ENCODE peak calls at places on chromosomes 13 and 19, in seven cellular contexts. N, X, P, W, G, B and E are unnamed samples.

GRCh38 chr13:106533101-106533939 is 2.1 kb downstream of the EFNB2 start:
- DNase-seq in W (peak), B (peak), P (no peak), X (peak), N (no peak), G (peak), E (peak)

GRCh38 chr19:46944918-46945628 is 74.6 kb upstream of the NPAS1 start:
- DNase-seq in G (peak), P (no peak), W (peak), N (no peak), X (peak), B (peak), E (peak)

GRCh38 chr19:6501740-6502648 is at the start of gene TUBB4A:
- DNase-seq in W (no peak), X (no peak), B (no peak), G (no peak), N (no peak), P (no peak), E (no peak)

GRCh38 chr13:97133955-97134354 is 88.2 kb upstream of the MBNL2 start:
- DNase-seq in G (peak), N (no peak), B (no peak), X (no peak), P (no peak), W (no peak), E (no peak)

GRCh38 chr13:21948781-21949474 is 278.1 kb downstream of the FGF9 start:
- DNase-seq in G (no peak), P (no peak), X (no peak), W (no peak), B (no peak), N (no peak), E (no peak)

GRCh38 chr19:48724796-48725753 is 5.5 kb upstream of the MAMSTR start:
- DNase-seq in P (peak), W (peak), G (peak), N (peak), B (peak), X (peak), E (peak)

GRCh38 chr13:105090244-105090643 is 1445.2 kb downstream of the EFNB2 start:
- DNase-seq in P (no peak), B (no peak), N (no peak), G (no peak), W (peak), X (no peak), E (no peak)

GRCh38 chr13:96946709-96947311 is 47.5 kb downstream of the OXGR1 start:
- DNase-seq in B (no peak), G (no peak), P (no peak), N (no peak), X (no peak), W (no peak), E (no peak)

GRCh38 chr13:90640976-90641375 is 706.5 kb upstream of the MIR17HG start:
- DNase-seq in W (peak), B (no peak), N (no peak), P (no peak), G (no peak), X (peak), E (no peak)

GRCh38 chr13:47628666-47629065 is 372.4 kb downstream of the SUCLA2 start:
- DNase-seq in W (no peak), B (no peak), P (no peak), G (no peak), N (no peak), X (peak), E (no peak)

GRCh38 chr13:87676254-87677042 is 5.3 kb downstream of the SLITRK5 start:
- DNase-seq in N (no peak), W (no peak), X (no peak), P (no peak), G (no peak), B (no peak), E (no peak)

GRCh38 chr19:36547001-36547732 is 19.1 kb upstream of the ZNF260 start:
- DNase-seq in B (no peak), W (peak), N (no peak), P (no peak), G (no peak), X (no peak), E (no peak)

GRCh38 chr19:46824887-46825730 is 25.5 kb downstream of the AP2S1 start:
- DNase-seq in B (no peak), W (no peak), G (peak), X (peak), P (no peak), N (no peak), E (no peak)

GRCh38 chr19:53912653-53913052 is 3.6 kb downstream of the CACNG7 start:
- DNase-seq in P (no peak), W (no peak), N (no peak), X (no peak), B (no peak), G (no peak), E (no peak)

GRCh38 chr19:31181535-31181934 is 167.7 kb downstream of the TSHZ3 start:
- DNase-seq in B (no peak), N (no peak), P (no peak), G (no peak), W (no peak), X (no peak), E (no peak)

GRCh38 chr13:51814071-51814470 is 10.1 kb upstream of the DHRS12 start:
- DNase-seq in X (no peak), N (no peak), G (no peak), B (no peak), P (no peak), W (no peak), E (no peak)

GRCh38 chr13:51817717-51818116 is 13.8 kb upstream of the DHRS12 start:
- DNase-seq in W (no peak), B (no peak), P (no peak), X (no peak), G (no peak), N (no peak), E (no peak)

GRCh38 chr13:51815848-51816247 is 11.9 kb upstream of the DHRS12 start:
- DNase-seq in X (no peak), B (no peak), N (no peak), P (no peak), G (no peak), W (no peak), E (no peak)

GRCh38 chr13:51816604-51817254 is 12.8 kb upstream of the DHRS12 start:
- DNase-seq in G (no peak), W (no peak), P (peak), X (no peak), N (no peak), B (no peak), E (no peak)

DNA sequence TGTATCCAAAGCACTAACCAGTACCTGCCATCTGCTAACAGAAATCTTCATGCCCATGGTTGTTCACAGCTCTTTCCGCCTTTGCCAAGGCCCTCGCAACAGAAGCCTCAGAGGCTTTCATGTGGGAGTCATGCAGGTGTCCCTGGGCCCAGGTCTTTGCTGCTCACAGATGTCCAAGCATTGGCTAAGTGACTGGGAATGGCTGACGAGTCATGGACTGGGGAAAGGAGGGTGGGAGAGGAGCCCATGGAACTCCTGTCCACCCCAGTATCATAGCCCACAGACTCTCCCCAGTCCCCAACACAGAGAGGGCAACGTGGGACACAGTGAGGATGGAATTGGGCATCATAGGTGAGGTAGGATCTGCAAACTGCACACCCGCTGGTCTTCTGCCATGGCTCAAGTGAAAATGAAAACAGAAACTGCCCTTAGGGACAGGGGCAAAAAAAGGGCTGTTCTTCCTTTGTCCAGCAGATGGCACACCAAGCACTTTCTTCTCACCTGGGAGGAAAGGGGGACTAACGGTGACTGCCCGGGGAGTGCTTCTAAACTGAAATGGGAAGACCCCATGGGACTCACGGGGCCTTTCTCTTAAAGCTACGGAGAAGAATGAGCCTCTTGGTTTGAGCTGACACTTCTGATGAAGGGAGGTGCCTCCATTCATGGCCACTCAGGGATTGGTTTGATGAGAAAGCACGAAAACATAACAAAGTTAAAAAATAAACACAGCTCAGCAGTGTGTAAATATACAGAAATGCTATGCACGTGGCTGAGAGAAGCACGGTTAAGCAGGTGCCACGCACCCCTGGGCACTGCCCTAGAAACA is 11.1 kb upstream of the DHRS12 start:
- DNase-seq in P (peak), G (peak), X (peak), B (peak), N (no peak), W (peak), E (no peak)
- H3K4me3 ChIP-seq in P (peak), G (no peak), X (peak), B (no peak), N (peak), W (no peak), E (peak)

GRCh38 chr13:28531956-28532225 is 37.0 kb upstream of the FLT1 start:
- DNase-seq in X (no peak), B (no peak), P (no peak), W (no peak), N (no peak), G (no peak), E (no peak)

GRCh38 chr13:28531195-28531955 is 36.4 kb upstream of the FLT1 start:
- DNase-seq in P (no peak), G (peak), X (peak), B (no peak), N (no peak), W (peak), E (no peak)

GRCh38 chr13:28529836-28530235 is 34.9 kb upstream of the FLT1 start:
- DNase-seq in G (no peak), B (no peak), X (no peak), P (no peak), W (no peak), N (no peak), E (no peak)

GRCh38 chr13:28532226-28533048 is 37.5 kb upstream of the FLT1 start:
- DNase-seq in P (no peak), N (no peak), G (no peak), X (no peak), W (peak), B (no peak), E (no peak)

DNA sequence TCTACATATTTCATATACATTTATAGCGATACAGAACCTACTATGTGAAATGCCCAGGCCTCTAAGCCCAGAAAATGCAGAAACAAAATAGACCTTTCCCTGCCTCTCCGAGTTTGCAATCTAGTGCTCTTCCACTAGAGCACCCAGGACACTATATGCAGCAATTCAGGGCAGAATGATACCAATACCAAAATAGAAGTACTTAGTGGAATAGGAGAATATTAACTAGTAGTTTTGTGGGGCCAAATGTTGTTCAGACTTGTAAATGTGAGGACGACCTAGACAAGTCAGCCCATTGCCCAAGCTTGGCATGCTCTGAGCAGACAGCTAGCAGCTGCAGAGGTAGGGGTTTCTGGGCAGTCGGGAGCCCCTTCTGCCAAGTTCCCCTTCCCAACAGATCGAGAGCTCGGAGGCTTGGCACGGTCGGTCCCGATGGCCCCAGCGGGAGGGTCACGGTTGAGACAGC is 35.8 kb upstream of the FLT1 start:
- DNase-seq in W (peak), X (peak), G (no peak), P (no peak), N (no peak), B (no peak), E (no peak)
- H3K4me3 ChIP-seq in W (peak), X (peak), G (no peak), P (peak), N (peak), B (no peak), E (peak)

DNA sequence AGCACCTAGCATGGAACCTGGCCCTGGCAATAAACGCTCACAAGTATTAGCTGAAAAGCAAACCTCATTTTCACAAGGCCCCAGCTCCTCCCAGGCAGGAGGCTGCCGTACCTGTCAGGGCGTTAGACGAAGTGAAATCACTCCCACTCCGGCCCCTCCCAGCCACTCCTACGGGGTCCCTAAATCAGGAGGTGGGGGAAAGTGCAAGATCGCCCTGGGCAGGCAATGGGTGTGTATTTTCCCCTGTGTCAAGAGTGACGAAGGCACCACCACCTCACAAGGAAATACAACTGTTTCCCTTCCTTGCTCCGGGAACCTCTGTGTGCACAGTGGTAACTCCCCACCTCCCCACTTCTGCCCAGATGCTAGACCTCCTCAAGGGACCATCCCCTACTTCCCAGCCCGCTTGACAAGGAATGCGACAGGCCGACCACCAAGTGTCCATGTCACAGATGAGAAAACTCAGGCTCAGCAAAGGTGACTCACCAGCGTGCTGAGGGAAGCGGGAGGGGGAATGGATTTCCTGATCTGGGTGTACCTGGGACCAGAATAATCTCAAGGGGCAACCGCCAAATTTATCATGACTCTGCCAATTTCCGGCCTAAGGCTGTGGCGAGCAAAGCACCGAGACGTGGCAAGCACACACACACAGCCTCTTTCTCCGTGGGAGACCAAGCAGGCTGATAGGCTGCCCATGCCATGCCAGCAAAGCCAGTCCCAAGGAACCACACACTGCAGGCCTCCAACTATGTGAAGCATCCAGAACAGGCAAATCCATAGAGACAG is 7.3 kb downstream of the PPP6R1 start:
- DNase-seq in B (no peak), N (no peak), X (no peak), W (peak), P (no peak), G (no peak), E (no peak)
- H3K4me3 ChIP-seq in B (no peak), N (no peak), X (no peak), W (no peak), P (no peak), G (no peak), E (no peak)

DNA sequence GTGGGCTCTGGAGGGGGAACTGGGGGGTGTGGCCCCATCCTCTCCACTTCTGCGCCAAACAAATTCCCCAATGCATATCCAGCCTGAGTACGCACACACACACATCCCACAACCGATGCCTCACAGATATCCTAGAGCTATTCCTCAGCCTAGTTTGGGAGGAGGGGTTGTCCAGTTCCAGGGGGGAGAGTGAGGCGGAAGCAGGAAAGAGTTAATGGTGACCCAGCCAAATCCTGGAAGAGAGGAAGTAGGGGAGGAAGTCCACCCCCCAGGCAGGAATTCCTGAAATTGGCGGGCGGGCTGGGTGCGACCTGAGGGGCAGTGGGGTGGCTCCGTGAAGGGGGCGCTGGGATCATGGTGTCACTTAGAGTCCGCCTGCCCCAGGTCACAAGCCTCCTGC is 897 bp downstream of the GPR4 start:
- DNase-seq in G (no peak), B (no peak), W (no peak), X (no peak), N (no peak), P (no peak), E (no peak)
- H3K4me3 ChIP-seq in G (no peak), B (peak), W (no peak), X (peak), N (no peak), P (no peak), E (no peak)

DNA sequence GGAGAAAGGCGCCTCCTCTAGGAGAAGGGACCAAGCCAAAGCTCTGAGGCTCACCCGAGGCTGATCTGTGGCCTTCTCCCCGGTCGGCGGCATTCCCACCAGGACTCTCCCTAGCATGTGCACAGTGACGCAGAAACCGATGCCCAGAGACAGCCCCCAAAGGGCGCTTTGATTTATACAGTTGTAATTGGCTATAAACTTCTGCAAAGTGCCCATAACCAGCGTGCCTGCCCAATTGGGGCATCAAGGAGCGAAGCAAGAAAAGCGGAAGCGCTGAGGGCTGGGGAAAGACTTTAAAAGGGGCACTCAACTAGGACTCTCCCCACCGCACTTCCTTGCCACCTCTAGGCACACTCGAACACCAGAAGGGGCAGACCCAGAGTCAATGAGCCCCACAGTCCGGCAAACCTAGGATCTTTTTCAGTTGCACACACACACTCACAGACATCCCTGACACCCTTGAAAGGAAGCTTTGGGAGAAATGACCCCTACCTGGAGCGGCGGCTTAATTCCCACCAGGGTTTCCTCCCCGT is 1.8 kb downstream of the CDX2 start:
- DNase-seq in X (no peak), G (no peak), N (no peak), W (no peak), B (no peak), P (no peak), E (no peak)
- H3K4me3 ChIP-seq in X (no peak), G (no peak), N (no peak), W (no peak), B (peak), P (peak), E (no peak)

GRCh38 chr13:83880275-83881027 is 1.8 kb downstream of the SLITRK1 start:
- DNase-seq in B (no peak), P (no peak), G (no peak), N (no peak), X (no peak), W (no peak), E (no peak)

GRCh38 chr13:83881917-83882625 is at the start of gene SLITRK1:
- DNase-seq in G (peak), X (peak), N (no peak), P (no peak), B (no peak), W (peak), E (no peak)

GRCh38 chr13:83879431-83880171 is 2.7 kb downstream of the SLITRK1 start:
- DNase-seq in B (no peak), G (peak), N (no peak), P (no peak), X (peak), W (peak), E (no peak)

GRCh38 chr13:83882626-83882959 is 319 bp upstream of the SLITRK1 start:
- DNase-seq in N (no peak), P (no peak), B (no peak), W (no peak), X (no peak), G (no peak), E (no peak)

DNA sequence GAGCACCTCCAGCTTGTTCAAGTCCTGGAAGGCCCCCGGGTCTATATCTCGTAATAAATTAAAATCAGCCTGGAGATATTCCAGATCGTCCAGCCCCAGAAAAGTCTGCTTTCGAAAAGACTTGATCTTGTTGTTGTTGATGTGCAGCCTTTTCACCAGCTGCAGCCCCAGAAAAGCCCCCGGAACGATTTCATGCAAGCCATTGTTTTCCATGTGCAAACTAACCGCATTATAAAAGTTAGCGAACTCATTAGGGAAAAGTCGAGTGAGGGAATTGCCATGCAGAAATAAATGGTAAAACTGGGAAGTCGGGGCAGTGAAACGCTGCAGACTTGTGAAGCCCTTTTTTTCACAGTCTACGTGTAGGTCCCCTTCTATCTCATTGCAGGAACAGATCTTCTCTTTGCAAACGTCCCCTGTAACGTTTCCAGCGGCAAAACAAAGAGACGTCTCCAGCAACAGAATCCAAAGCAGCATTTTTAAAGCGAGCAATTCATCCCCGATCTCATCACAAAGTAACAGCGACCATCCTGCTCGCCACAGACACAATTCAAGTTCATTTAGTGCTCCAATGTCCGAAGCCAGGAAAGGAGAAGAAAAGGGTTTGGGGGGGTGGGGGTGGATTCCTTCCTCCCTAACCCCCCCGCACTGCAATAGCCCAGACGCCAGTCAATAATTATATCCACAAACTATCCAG is 1.1 kb downstream of the SLITRK1 start:
- DNase-seq in B (no peak), N (no peak), X (no peak), W (no peak), G (no peak), P (no peak), E (no peak)
- H3K4me3 ChIP-seq in B (no peak), N (peak), X (peak), W (peak), G (peak), P (no peak), E (no peak)

GRCh38 chr13:33794576-33794975 is 23.4 kb upstream of the RFC3 start:
- DNase-seq in X (peak), P (no peak), N (no peak), G (no peak), W (no peak), B (no peak), E (no peak)
- H3K4me3 ChIP-seq in X (no peak), P (no peak), N (no peak), G (no peak), W (no peak), B (no peak), E (no peak)